ENCODE peak calls at places on chromosomes 16 and 17, in ten cellular contexts. C is Calu3; U is activated effector memory CD4-positive, alpha-beta T cell treated with Interleukin-2 at 50 U/mL for 16 hours; H is prostate gland; R is effector CD4-positive, alpha-beta T cell; W is Right ventricle myocardium superior; F is T1000; M is osteocyte; D is left lung; Y is NCI-H2029 treated with DMSO at 0.1 percent for 48 hours. T is an unnamed sample.

GRCh38 chr16:22623351-22623781 is 112.7 kb downstream of the NPIPB5 start:
- DNase-seq in D (no peak), H (no peak), M (peak), U (no peak), Y (no peak), W (no peak), R (no peak), F (no peak), C (no peak), T (no peak)

GRCh38 chr16:85138073-85138824 is 26.0 kb upstream of the CIBAR2 start:
- DNase-seq in U (no peak), H (no peak), C (no peak), D (no peak), F (no peak), M (no peak), Y (no peak), W (no peak), R (no peak), T (no peak)

GRCh38 chr17:13806023-13806553 is 204.4 kb upstream of the HS3ST3A1 start:
- DNase-seq in F (no peak), M (no peak), Y (no peak), H (no peak), W (no peak), R (no peak), U (no peak), C (no peak), D (no peak), T (no peak)

GRCh38 chr16:78984887-78985464 is 615.6 kb downstream of the MAF start:
- DNase-seq in D (no peak), Y (no peak), C (peak), R (no peak), F (no peak), M (no peak), W (peak), H (no peak), U (no peak), T (no peak)

GRCh38 chr16:49014300-49015188 is 267.1 kb downstream of the CBLN1 start:
- DNase-seq in H (no peak), D (no peak), R (no peak), U (no peak), W (no peak), M (peak), C (no peak), Y (no peak), F (no peak), T (no peak)

GRCh38 chr17:2309338-2310143 is 5.8 kb downstream of the SRR start:
- DNase-seq in W (no peak), H (no peak), D (no peak), Y (no peak), C (no peak), M (no peak), R (no peak), U (no peak), F (no peak), T (no peak)

GRCh38 chr16:89096768-89097527 is 3.3 kb downstream of the ACSF3 start:
- DNase-seq in R (peak), Y (no peak), D (peak), M (no peak), C (no peak), F (no peak), H (no peak), U (peak), W (no peak), T (no peak)

GRCh38 chr17:75876190-75876937 is 2.0 kb downstream of the TRIM47 start:
- DNase-seq in Y (no peak), M (no peak), D (no peak), U (peak), W (peak), H (no peak), R (peak), F (no peak), C (peak), T (no peak)

GRCh38 chr17:4272213-4272975 is 8.6 kb upstream of the ANKFY1 start:
- DNase-seq in H (no peak), U (no peak), C (no peak), F (no peak), Y (no peak), R (no peak), W (no peak), M (no peak), D (no peak), T (no peak)

GRCh38 chr16:14454391-14454790 is 175.7 kb downstream of the PARN start:
- DNase-seq in R (no peak), H (no peak), C (no peak), U (no peak), M (no peak), Y (no peak), F (no peak), W (no peak), D (no peak), T (no peak)

GRCh38 chr17:17170346-17170976 is 35.7 kb downstream of the PLD6 start:
- DNase-seq in W (peak), H (peak), U (no peak), C (no peak), M (no peak), D (peak), F (no peak), Y (no peak), R (no peak), T (no peak)

GRCh38 chr17:44688675-44689491 is 693 bp downstream of the CCDC43 start:
- DNase-seq in F (no peak), R (no peak), H (no peak), W (no peak), U (no peak), M (no peak), Y (no peak), D (no peak), C (no peak), T (no peak)

GRCh38 chr17:410674-411401 is 58.2 kb upstream of the RPH3AL start:
- DNase-seq in C (peak), R (peak), Y (no peak), H (no peak), M (no peak), U (peak), F (no peak), D (no peak), W (no peak), T (no peak)

GRCh38 chr17:76630151-76630550 is 13.4 kb downstream of the ST6GALNAC1 start:
- DNase-seq in W (no peak), F (no peak), C (no peak), M (no peak), Y (no peak), U (no peak), R (no peak), H (no peak), D (no peak), T (no peak)

GRCh38 chr17:76405967-76406647 is 21.7 kb downstream of the SPHK1 start:
- DNase-seq in R (no peak), W (peak), H (no peak), Y (peak), D (peak), U (no peak), F (no peak), C (no peak), M (no peak), T (peak)

GRCh38 chr16:87371261-87371866 is 12.2 kb downstream of the FBXO31 start:
- DNase-seq in H (no peak), R (no peak), W (peak), M (no peak), U (no peak), D (peak), C (no peak), Y (no peak), F (no peak), T (no peak)

GRCh38 chr16:86060381-86061317 is 161.7 kb downstream of the IRF8 start:
- DNase-seq in R (no peak), M (no peak), W (no peak), Y (no peak), H (no peak), U (no peak), F (no peak), C (no peak), D (peak), T (no peak)

GRCh38 chr16:81560979-81561657 is 116.5 kb downstream of the CMIP start:
- DNase-seq in D (no peak), Y (no peak), M (no peak), F (no peak), R (no peak), H (no peak), U (no peak), C (no peak), W (no peak), T (no peak)

GRCh38 chr16:27238016-27238587 is 30.5 kb downstream of the NSMCE1 start:
- DNase-seq in H (no peak), Y (no peak), W (peak), D (no peak), U (no peak), M (no peak), F (no peak), C (no peak), R (no peak), T (peak)

GRCh38 chr16:3086596-3087242 is 12.4 kb downstream of the ZSCAN10 start:
- DNase-seq in Y (no peak), R (no peak), F (no peak), H (no peak), U (no peak), C (no peak), W (peak), D (no peak), M (no peak), T (no peak)

GRCh38 chr16:81866820-81867440 is 87.8 kb downstream of the PLCG2 start:
- DNase-seq in C (peak), Y (no peak), F (no peak), R (no peak), M (no peak), U (no peak), D (peak), H (no peak), W (peak), T (peak)

GRCh38 chr16:68768170-68768569 is 31.1 kb downstream of the CDH1 start:
- DNase-seq in C (no peak), R (no peak), H (no peak), D (no peak), W (no peak), M (no peak), Y (no peak), F (no peak), U (no peak), T (no peak)

GRCh38 chr16:88195021-88195581 is 187.7 kb upstream of the ZNF469 start:
- DNase-seq in U (no peak), D (no peak), W (no peak), H (no peak), C (no peak), R (no peak), Y (no peak), F (no peak), M (peak), T (no peak)

GRCh38 chr17:12257176-12257575 is 236.5 kb downstream of the MAP2K4 start:
- DNase-seq in Y (no peak), D (no peak), W (no peak), U (no peak), F (no peak), C (no peak), M (no peak), R (no peak), H (no peak), T (no peak)

GRCh38 chr16:30437511-30438046 is 7.7 kb upstream of the DCTPP1 start:
- DNase-seq in D (no peak), F (no peak), M (no peak), W (no peak), U (no peak), H (peak), R (no peak), C (peak), Y (peak), T (no peak)

GRCh38 chr16:31177136-31177535 is 2.8 kb upstream of the FUS start:
- DNase-seq in D (no peak), C (no peak), Y (peak), M (no peak), U (peak), W (no peak), H (no peak), R (peak), F (no peak), T (no peak)

GRCh38 chr16:49466881-49467280 is 93.3 kb downstream of the C16orf78 start:
- DNase-seq in U (no peak), M (no peak), Y (no peak), D (no peak), F (no peak), R (no peak), C (no peak), W (no peak), H (no peak), T (no peak)

GRCh38 chr17:47239663-47240374 is 13.8 kb upstream of the ITGB3 start:
- DNase-seq in M (peak), Y (peak), F (peak), R (no peak), D (no peak), C (peak), H (peak), U (no peak), W (peak), T (peak)

GRCh38 chr17:35372846-35373531 is 432 bp downstream of the SLFN11 start:
- DNase-seq in R (peak), Y (no peak), F (no peak), U (peak), W (peak), D (peak), M (no peak), H (peak), C (peak), T (no peak)

GRCh38 chr17:34582901-34583245 is 3.5 kb downstream of the TMEM132E start:
- DNase-seq in H (no peak), F (no peak), D (no peak), Y (no peak), M (no peak), U (no peak), R (no peak), W (no peak), C (no peak), T (peak)

GRCh38 chr17:9072626-9073339 is 51.5 kb downstream of the NTN1 start:
- DNase-seq in M (no peak), U (no peak), H (peak), W (peak), C (no peak), R (no peak), D (no peak), Y (no peak), F (no peak), T (no peak)

GRCh38 chr16:31335431-31335830 is 19.5 kb upstream of the ITGAX start:
- DNase-seq in F (no peak), U (no peak), R (no peak), Y (no peak), H (no peak), M (peak), D (no peak), W (no peak), C (no peak), T (no peak)

GRCh38 chr17:39631403-39631802 is 4.7 kb downstream of the PPP1R1B start:
- DNase-seq in M (no peak), H (peak), F (no peak), C (no peak), W (no peak), D (no peak), Y (peak), R (no peak), U (no peak), T (no peak)

GRCh38 chr17:79081571-79082276 is 7.1 kb downstream of the ENGASE start:
- DNase-seq in M (no peak), U (no peak), D (no peak), H (no peak), C (no peak), R (no peak), W (peak), F (no peak), Y (no peak), T (no peak)